ENCODE peak calls at places on chromosomes 13 and 19, in five cellular contexts. P, E, R, C and I are unnamed samples.

GRCh38 chr13:111526922-111527321 is 206.5 kb downstream of the TEX29 start:
- DNase-seq in P (no peak), E (no peak), R (no peak), C (no peak), I (no peak)

GRCh38 chr13:79987323-79987722 is 353.6 kb downstream of the SPRY2 start:
- DNase-seq in P (no peak), E (no peak), R (no peak), C (no peak), I (peak; percentile 49)

GRCh38 chr19:15397236-15397635 is 17.6 kb upstream of the AKAP8 start:
- DNase-seq in P (no peak), E (no peak), R (no peak), C (no peak), I (no peak)

GRCh38 chr19:58396691-58397532 is 1.5 kb downstream of the RNF225 start:
- DNase-seq in P (no peak), E (no peak), R (no peak), C (no peak), I (no peak)

GRCh38 chr19:58549664-58550361 is 5.1 kb downstream of the CHMP2A start:
- DNase-seq in P (no peak), E (no peak), R (no peak), C (no peak), I (no peak)

GRCh38 chr13:63741029-63741813 is 2325.6 kb upstream of the PCDH20 start:
- DNase-seq in P (no peak), E (no peak), R (no peak), C (no peak), I (no peak)

GRCh38 chr13:40682449-40683240 is 16.2 kb upstream of the FOXO1 start:
- DNase-seq in P (peak; percentile 73), E (no peak), R (no peak), C (no peak), I (no peak)

GRCh38 chr19:2317300-2317699 is 9.3 kb upstream of the LINGO3 start:
- DNase-seq in P (no peak), E (no peak), R (no peak), C (no peak), I (no peak)

GRCh38 chr19:53518716-53519115 is 19.2 kb upstream of the ZNF331 start:
- DNase-seq in P (no peak), E (no peak), R (no peak), C (no peak), I (no peak)

GRCh38 chr13:102726430-102726829 is 31.6 kb upstream of the METTL21C start:
- DNase-seq in P (no peak), E (no peak), R (no peak), C (peak; percentile 2), I (peak; percentile 32)